ENCODE peak calls at places on chromosomes 5 and 9, in five cellular contexts. U is colonic mucosa, Q is thoracic aorta, Z is astrocyte, B is PC-3. F is an unnamed sample.

GRCh38 chr5:171647043-171647899 is 138.3 kb upstream of the SMIM23 start:
- DNase-seq in U (no peak), B (peak; percentile 76), Q (no peak), Z (peak; percentile 82), F (peak; percentile 33)

GRCh38 chr5:72841756-72842535 is 25.5 kb downstream of the TNPO1 start:
- DNase-seq in Q (no peak), B (peak; percentile 21), U (no peak), Z (peak; percentile 56), F (no peak)

GRCh38 chr5:14105717-14106435 is 37.3 kb upstream of the TRIO start:
- DNase-seq in U (no peak), Q (no peak), B (peak; percentile 99), Z (peak; percentile 94), F (peak; percentile 57)

GRCh38 chr5:83827111-83827541 is 106.5 kb upstream of the HAPLN1 start:
- DNase-seq in B (peak; percentile 70), U (no peak), Z (peak; percentile 66), Q (no peak), F (no peak)

GRCh38 chr9:93031629-93032431 is 26.7 kb upstream of the SUSD3 start:
- DNase-seq in Z (peak; percentile 4), B (no peak), Q (no peak), U (no peak), F (no peak)

GRCh38 chr5:34682926-34683623 is 26.9 kb downstream of the RAI14 start:
- DNase-seq in Q (no peak), U (no peak), B (peak; percentile 89), Z (peak; percentile 81), F (no peak)

GRCh38 chr5:143302344-143302743 is 101.1 kb downstream of the NR3C1 start:
- DNase-seq in Z (peak; percentile 43), B (peak; percentile 26), Q (no peak), U (no peak), F (no peak)

GRCh38 chr5:2382776-2383677 is 368.4 kb downstream of the IRX2 start:
- DNase-seq in Q (no peak), U (no peak), Z (no peak), B (no peak), F (no peak)

GRCh38 chr5:125148076-125148475 is 401.6 kb upstream of the ZNF608 start:
- DNase-seq in Q (no peak), Z (no peak), B (no peak), U (no peak), F (no peak)

GRCh38 chr9:27382308-27382707 is 85.4 kb upstream of the EQTN start:
- DNase-seq in U (peak; percentile 65), Z (no peak), Q (no peak), B (no peak), F (no peak)

GRCh38 chr9:89153618-89154017 is 25.0 kb downstream of the SHC3 start:
- DNase-seq in U (no peak), Q (peak; percentile 27), B (peak; percentile 81), Z (peak; percentile 91), F (no peak)

GRCh38 chr5:95723632-95724369 is 7.3 kb upstream of the RHOBTB3 start:
- DNase-seq in B (no peak), U (no peak), Q (no peak), Z (peak; percentile 71), F (no peak)

GRCh38 chr5:88785396-88786216 is 97.4 kb downstream of the MEF2C start:
- DNase-seq in Q (peak; percentile 33), Z (peak; percentile 97), B (peak; percentile 95), U (peak; percentile 40), F (peak; percentile 55)

GRCh38 chr5:156036640-156037039 is 290.3 kb upstream of the SGCD start:
- DNase-seq in Q (no peak), Z (peak; percentile 35), B (no peak), U (no peak), F (no peak)

GRCh38 chr5:157449011-157449723 is 10.8 kb upstream of the NIPAL4 start:
- DNase-seq in B (no peak), U (peak; percentile 35), Q (no peak), Z (no peak), F (no peak)

GRCh38 chr5:111706345-111706744 is 50.6 kb downstream of the NREP start:
- DNase-seq in Z (no peak), Q (no peak), B (no peak), U (no peak), F (no peak)

GRCh38 chr5:16179511-16179935 is at the start of gene MARCHF11:
- DNase-seq in Q (no peak), Z (no peak), B (no peak), U (no peak), F (no peak)

GRCh38 chr9:135748676-135749075 is 46.7 kb downstream of the KCNT1 start:
- DNase-seq in U (no peak), B (no peak), Q (no peak), Z (no peak), F (no peak)

GRCh38 chr9:135747311-135747710 is 45.3 kb downstream of the KCNT1 start:
- DNase-seq in Q (no peak), B (no peak), U (no peak), Z (no peak), F (no peak)

GRCh38 chr9:135751501-135751900 is 49.5 kb downstream of the KCNT1 start:
- DNase-seq in B (no peak), Q (no peak), Z (no peak), U (no peak), F (no peak)

GRCh38 chr9:135750786-135751185 is 48.8 kb downstream of the KCNT1 start:
- DNase-seq in Q (no peak), B (no peak), U (no peak), Z (no peak), F (no peak)

DNA sequence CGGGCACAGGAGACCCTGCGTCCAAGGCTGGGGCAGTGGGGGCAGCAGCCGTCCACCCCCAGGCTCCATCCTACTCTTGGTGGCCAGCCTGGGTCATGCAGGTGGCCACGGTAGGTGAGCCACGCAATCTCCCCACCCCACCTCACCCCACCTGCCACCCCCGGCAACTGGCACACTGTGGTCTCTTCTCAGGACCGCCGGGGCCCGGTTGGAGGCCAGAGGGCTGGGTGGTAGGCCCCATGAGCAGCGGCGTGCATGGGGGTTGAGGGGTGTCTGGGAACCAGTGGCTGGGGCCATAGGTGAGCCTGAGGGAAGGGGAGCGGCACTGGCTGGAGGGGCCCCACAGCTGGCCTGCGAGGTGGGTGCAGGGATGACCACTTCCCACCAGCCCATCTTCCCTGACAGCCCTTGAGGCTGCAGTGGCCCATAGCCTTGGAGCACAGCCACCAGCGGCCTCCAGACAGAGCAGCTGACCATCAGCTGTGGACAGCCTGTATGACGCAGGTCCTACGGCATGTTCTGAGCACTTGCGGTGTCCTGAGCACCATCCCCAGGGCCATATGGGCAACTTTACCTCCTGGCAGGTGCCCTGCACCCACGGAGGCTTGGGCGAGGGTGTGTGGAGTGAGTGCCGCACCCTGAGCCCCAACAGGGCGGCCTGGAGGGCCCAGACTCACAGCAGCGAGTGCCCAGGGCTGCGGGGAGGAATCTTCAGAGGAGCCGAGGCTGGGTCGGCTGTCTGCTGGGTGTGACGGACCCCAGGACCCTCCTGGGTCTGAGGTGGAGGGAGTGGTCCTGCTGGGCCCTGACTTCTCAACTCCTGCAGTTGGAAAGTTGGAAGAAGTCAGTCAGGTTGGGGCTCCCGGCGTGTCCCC is 47.4 kb downstream of the KCNT1 start:
- DNase-seq in B (no peak), Q (no peak), Z (no peak), U (no peak), F (no peak)
- TF ChIP-seq CTCF in B (no peak), Q (no peak), Z (no peak), U (no peak), F (no peak)

GRCh38 chr5:115456056-115456455 is 88.5 kb downstream of the FEM1C start:
- DNase-seq in Q (no peak), B (no peak), Z (no peak), U (no peak), F (no peak)
- H3K27ac ChIP-seq in Q (no peak overlapping the region), B (peak overlapping the region; percentile 55), Z (no peak overlapping the region), U (peak overlapping the region; percentile 70), F (no peak overlapping the region)

DNA sequence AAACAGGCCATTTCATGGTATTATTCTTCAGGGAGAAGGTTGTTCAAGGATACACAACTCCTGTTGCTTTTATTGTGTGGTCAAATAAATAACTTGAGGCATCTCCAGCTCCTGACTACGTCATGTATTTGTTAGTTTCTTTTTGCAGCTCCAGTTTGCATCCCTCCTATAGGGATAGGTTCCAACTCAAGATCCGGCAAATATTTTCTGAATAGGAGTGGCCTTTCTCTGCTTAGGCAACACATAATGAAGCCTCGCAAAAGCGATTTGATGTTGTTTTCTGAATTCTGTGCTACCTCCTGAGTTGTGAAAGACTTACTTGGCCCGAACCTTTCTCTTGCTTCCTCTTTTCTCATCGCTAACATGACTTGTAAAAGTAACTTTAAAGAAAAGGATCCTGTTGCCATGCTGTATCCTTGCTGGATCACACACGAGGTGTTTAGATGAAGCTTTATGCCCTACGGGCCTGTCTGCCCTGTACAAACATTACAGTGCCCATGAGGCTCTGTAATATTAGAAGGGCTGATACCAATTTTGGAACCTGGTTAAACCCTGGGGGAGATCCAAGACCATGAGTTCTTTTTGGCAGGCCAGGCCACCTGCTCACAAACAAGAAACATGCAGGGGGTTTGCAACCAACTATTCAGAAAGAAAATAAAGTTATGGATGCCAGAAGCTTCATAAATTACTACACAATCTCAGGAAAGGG is 149.8 kb upstream of the FGF10 start:
- DNase-seq in B (no peak), U (no peak), Q (no peak), Z (no peak), F (no peak)
- H3K4me3 ChIP-seq in B (no peak overlapping the region), U (no peak overlapping the region), Q (no peak overlapping the region), Z (no peak overlapping the region), F (no peak overlapping the region)

GRCh38 chr9:136453326-136453725 is 13.7 kb upstream of the INPP5E start:
- DNase-seq in Z (no peak), U (no peak), Q (no peak), B (no peak), F (no peak)

GRCh38 chr9:136454026-136454796 is 14.6 kb upstream of the INPP5E start:
- DNase-seq in U (no peak), Q (no peak), Z (no peak), B (no peak), F (no peak)

GRCh38 chr9:136455043-136456002 is 15.7 kb upstream of the INPP5E start:
- DNase-seq in B (no peak), Q (no peak), Z (no peak), U (no peak), F (no peak)

GRCh38 chr9:136457326-136457725 is 17.7 kb upstream of the INPP5E start:
- DNase-seq in Z (no peak), U (no peak), Q (no peak), B (no peak), F (no peak)

GRCh38 chr9:136456257-136456656 is 16.6 kb upstream of the INPP5E start:
- DNase-seq in U (no peak), Q (no peak), Z (no peak), B (no peak), F (no peak)
- TF ChIP-seq CTCF in U (no peak), Q (no peak), Z (no peak), B (no peak), F (no peak)

GRCh38 chr5:79227484-79227995 is 8.4 kb upstream of the JMY start:
- DNase-seq in Q (no peak), B (no peak), Z (no peak), U (no peak), F (no peak)
- H3K27ac ChIP-seq in Q (no peak overlapping the region), B (no peak overlapping the region), Z (no peak overlapping the region), U (no peak overlapping the region), F (no peak overlapping the region)

DNA sequence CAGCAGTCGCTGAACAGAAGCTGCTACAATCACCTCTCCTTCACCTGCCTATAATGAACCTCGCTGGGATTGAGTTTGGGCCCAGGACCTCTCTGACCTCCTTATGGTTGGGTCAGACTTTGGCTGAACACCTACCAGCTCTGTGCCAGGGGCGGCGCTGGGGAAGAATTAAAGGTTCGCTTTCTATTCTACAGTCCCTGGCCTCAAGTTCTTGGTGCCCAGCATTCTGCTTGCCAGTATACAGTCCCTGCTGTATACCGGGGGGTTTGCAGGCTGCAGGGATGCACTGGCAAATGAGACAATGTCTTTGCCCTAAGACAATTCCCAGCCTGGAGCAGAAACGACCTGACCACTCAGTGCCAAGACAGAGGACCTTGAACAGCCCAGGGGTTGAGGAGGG is 930 bp upstream of the STRBP start:
- DNase-seq in Q (no peak), U (no peak), B (no peak), Z (no peak), F (no peak)
- H3K4me3 ChIP-seq in Q (peak overlapping the region; percentile 99), U (peak overlapping the region; percentile 72), B (peak overlapping the region; percentile 76), Z (peak overlapping the region; percentile 74), F (peak overlapping the region; percentile 68)

F was measured in AG04450.